ENCODE peak calls at places on chromosomes 13 and 19, in six cellular contexts. C, N, D, Q, Z and E are unnamed samples.

GRCh38 chr19:3979289-3979673 is 6.0 kb downstream of the EEF2 start:
- DNase-seq in C (no peak), N (no peak), D (no peak), Q (no peak), Z (no peak), E (no peak)

GRCh38 chr13:48161530-48162179 is 66.8 kb upstream of the MED4 start:
- DNase-seq in C (peak), N (no peak), D (peak), Q (no peak), Z (no peak), E (no peak)

GRCh38 chr19:3699741-3700241 is 477 bp downstream of the PIP5K1C start:
- DNase-seq in C (no peak), N (no peak), D (no peak), Q (no peak), Z (no peak), E (no peak)

GRCh38 chr19:39156230-39156890 is 30.8 kb downstream of the PAK4 start:
- DNase-seq in C (no peak), N (no peak), D (no peak), Q (no peak), Z (no peak), E (peak)

GRCh38 chr13:39749528-39749927 is 94.1 kb downstream of the COG6 start:
- DNase-seq in C (no peak), N (no peak), D (no peak), Q (no peak), Z (no peak), E (no peak)

GRCh38 chr13:40053401-40053800 is 397.9 kb downstream of the COG6 start:
- DNase-seq in C (no peak), N (no peak), D (no peak), Q (no peak), Z (no peak), E (no peak)

GRCh38 chr19:38977445-38978314 is 2.1 kb upstream of the FBXO17 start:
- DNase-seq in C (no peak), N (no peak), D (no peak), Q (peak), Z (peak), E (no peak)

GRCh38 chr13:48214519-48215121 is 18.4 kb upstream of the ITM2B start:
- DNase-seq in C (no peak), N (no peak), D (no peak), Q (no peak), Z (no peak), E (no peak)

GRCh38 chr19:41691268-41691970 is 3.3 kb upstream of the CEACAM7 start:
- DNase-seq in C (peak), N (no peak), D (no peak), Q (no peak), Z (peak), E (peak)